ENCODE peak calls at places on chromosomes 11 and 22, in four cellular contexts. U is stomach; V is effector memory CD4-positive, alpha-beta T cell; L is aorta. G is an unnamed sample. For H3K4me1, the result is how much of the 10 kb centered on the place peaks cover.

GRCh38 chr22:29167032-29167911 is 38.4 kb upstream of the EMID1 start:
- DNase-seq in U (no peak), V (peak), L (peak), G (no peak)

GRCh38 chr22:50613291-50613981 is 12.8 kb downstream of the MAPK8IP2 start:
- DNase-seq in U (peak), V (no peak), L (no peak), G (peak)

GRCh38 chr11:119103793-119104192 is 2.1 kb upstream of the DPAGT1 start:
- DNase-seq in U (no peak), V (no peak), L (no peak), G (no peak)

GRCh38 chr11:65498042-65498726 is 661 bp upstream of the MALAT1 start:
- DNase-seq in U (peak), V (peak), L (peak), G (peak)

GRCh38 chr11:3658252-3658651 is 12.9 kb downstream of the CHRNA10 start:
- DNase-seq in U (no peak), V (no peak), L (no peak), G (no peak)

GRCh38 chr11:93099811-93100210 is 98.0 kb downstream of the SLC36A4 start:
- DNase-seq in U (no peak), V (no peak), L (no peak), G (no peak)

GRCh38 chr22:25360891-25361645 is 141.6 kb downstream of the CRYBB2 start:
- DNase-seq in U (no peak), V (no peak), L (peak), G (no peak)

GRCh38 chr22:27456696-27457503 is 344.7 kb downstream of the MN1 start:
- DNase-seq in U (no peak), V (no peak), L (no peak), G (no peak)

GRCh38 chr11:122817121-122817520 is 21.2 kb upstream of the CRTAM start:
- DNase-seq in U (no peak), V (no peak), L (no peak), G (peak)

GRCh38 chr11:73654482-73655021 is 8.2 kb downstream of the PLEKHB1 start:
- DNase-seq in U (no peak), V (no peak), L (no peak), G (no peak)

GRCh38 chr11:130160460-130161090 is 993 bp downstream of the ST14 start:
- DNase-seq in U (no peak), V (no peak), L (no peak), G (no peak)

GRCh38 chr22:46547883-46548244 is 10.4 kb upstream of the CELSR1 start:
- DNase-seq in U (no peak), V (no peak), L (peak), G (no peak)

GRCh38 chr11:93852242-93852641 is 1.8 kb upstream of the VSTM5 start:
- DNase-seq in U (no peak), V (no peak), L (no peak), G (no peak)

GRCh38 chr11:86624366-86624765 is 48.0 kb downstream of the ME3 start:
- DNase-seq in U (no peak), V (no peak), L (no peak), G (no peak)

GRCh38 chr11:86627776-86628455 is 44.5 kb downstream of the ME3 start:
- DNase-seq in U (no peak), V (no peak), L (peak), G (no peak)

GRCh38 chr11:86623736-86624135 is 48.7 kb downstream of the ME3 start:
- DNase-seq in U (no peak), V (no peak), L (no peak), G (no peak)

GRCh38 chr11:86625981-86626380 is 46.4 kb downstream of the ME3 start:
- DNase-seq in U (no peak), V (no peak), L (no peak), G (no peak)

DNA sequence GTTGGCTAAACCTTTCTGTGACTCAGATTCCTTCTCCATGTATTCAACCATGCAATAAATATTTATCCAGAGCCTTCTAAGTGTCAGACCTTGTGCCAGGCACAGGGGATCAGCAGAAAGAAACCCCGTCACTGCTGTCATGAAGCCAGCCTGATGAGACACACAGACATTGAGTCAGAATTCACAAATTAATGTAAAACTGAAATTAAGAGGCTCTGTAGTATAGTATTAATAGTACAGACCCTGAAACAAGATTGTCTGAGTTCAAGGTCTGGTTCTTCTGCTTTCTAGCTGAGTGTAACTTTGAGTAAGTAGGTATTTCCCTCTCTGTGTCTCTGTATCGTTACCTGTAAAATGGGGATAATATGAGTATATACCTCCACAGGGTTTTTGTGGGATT is 46.9 kb downstream of the ME3 start:
- DNase-seq in U (no peak), V (no peak), L (no peak), G (no peak)
- H3K4me1 ChIP-seq in U (under half), V (under half), L (under half), G (under half)

GRCh38 chr11:63854696-63855095 is 15.8 kb downstream of the MARK2 start:
- DNase-seq in U (no peak), V (no peak), L (no peak), G (no peak)
- H3K4me1 ChIP-seq in U (half or more), V (under half), L (under half), G (under half)

GRCh38 chr11:34928268-34928959 is 12.0 kb downstream of the PDHX start:
- DNase-seq in U (no peak), V (no peak), L (no peak), G (no peak)

GRCh38 chr11:34928960-34929680 is 12.7 kb downstream of the PDHX start:
- DNase-seq in U (no peak), V (no peak), L (no peak), G (no peak)

GRCh38 chr11:34924714-34925113 is 8.3 kb downstream of the PDHX start:
- DNase-seq in U (no peak), V (no peak), L (no peak), G (no peak)

GRCh38 chr11:34926101-34926830 is 9.8 kb downstream of the PDHX start:
- DNase-seq in U (no peak), V (no peak), L (no peak), G (peak)

GRCh38 chr11:34926831-34927132 is 10.4 kb downstream of the PDHX start:
- DNase-seq in U (no peak), V (no peak), L (no peak), G (no peak)
- H3K4me1 ChIP-seq in U (half or more), V (under half), L (under half), G (under half)

GRCh38 chr22:39920134-39920743 is 19.4 kb downstream of the GRAP2 start:
- DNase-seq in U (no peak), V (peak), L (no peak), G (no peak)
- H3K4me1 ChIP-seq in U (under half), V (half or more), L (under half), G (under half)

DNA sequence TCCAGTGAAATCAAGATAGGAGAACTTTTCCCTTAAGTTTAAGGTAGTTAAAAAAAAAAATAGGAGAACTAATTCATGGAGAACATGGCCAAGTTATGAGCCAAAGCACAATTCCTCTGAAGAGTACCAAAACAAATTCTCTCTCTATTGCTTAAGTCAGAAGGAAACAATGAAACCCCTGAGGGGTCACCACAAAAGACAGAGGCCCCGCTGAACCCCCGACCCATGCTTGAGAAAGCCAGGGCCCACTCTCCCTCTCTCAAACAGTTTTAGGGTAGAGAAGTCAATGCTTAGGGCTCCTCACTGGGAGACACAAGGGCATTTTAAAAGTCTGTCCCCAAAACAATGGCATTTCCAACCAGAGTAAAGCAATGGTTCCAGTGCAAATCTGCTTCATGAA is 26.9 kb downstream of the PPP2R1B start:
- DNase-seq in U (no peak), V (no peak), L (no peak), G (no peak)
- H3K4me1 ChIP-seq in U (under half), V (under half), L (under half), G (under half)

GRCh38 chr11:36008576-36008975 is 64.7 kb downstream of the LDLRAD3 start:
- DNase-seq in U (no peak), V (no peak), L (no peak), G (no peak)
- H3K4me1 ChIP-seq in U (under half), V (under half), L (under half), G (under half)

DNA sequence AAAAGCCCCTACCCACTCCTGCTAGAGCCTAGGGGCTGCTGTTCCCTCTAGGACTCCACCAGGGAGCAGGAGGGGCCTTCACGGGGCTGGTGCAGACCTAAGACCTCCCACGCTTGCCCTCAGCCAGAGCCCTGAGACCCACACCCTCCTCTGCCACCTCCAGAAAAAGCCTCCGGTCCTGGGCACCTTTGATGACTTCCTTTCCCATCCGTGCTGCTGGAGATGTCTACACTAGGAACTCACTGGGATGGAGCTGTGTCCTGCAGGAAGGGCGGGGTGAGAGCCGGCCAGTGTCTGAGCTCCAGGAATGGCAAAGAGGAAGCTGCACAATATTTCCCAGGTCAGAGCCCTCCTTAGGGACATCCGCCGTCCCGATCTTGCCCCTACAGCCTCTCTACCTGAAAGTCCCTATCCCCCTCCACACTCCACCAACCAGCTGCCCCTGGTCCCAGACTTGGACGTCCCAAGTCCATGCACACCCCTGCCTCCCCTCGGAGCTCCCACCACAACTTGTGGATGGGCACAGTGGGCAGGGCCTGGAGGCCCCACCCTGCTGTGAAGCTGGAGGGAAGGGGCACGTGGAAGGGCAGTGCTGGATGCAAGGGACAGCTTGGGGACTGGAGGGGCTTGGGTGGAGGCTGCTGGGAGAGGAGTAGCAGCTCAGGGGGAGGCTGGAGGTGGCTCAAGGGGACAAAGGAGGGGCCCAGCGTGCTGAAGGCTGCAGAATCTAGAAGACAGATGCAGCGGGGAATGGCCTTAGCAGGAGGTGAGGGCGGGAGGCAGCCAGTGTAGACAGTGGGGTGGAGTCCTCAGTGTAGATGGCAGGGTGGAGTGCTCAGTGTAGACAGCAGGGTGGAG is 13.5 kb upstream of the LRP5 start:
- DNase-seq in U (no peak), V (no peak), L (no peak), G (peak)
- H3K4me1 ChIP-seq in U (under half), V (under half), L (under half), G (under half)